ENCODE peak calls at places on chromosomes 11 and 22, in eight cellular contexts. One of them, this sample, is unnamed.

GRCh38 chr11:12502950-12503579 is 125.7 kb downstream of the PARVA start:
- DNase-seq in epithelial cell of esophagus: no peak
- DNase-seq in foreskin fibroblast: no peak
- DNase-seq in HFF-Myc: no peak
- DNase-seq in SK-N-SH: no peak
- DNase-seq in astrocyte of the cerebellum: no peak
- DNase-seq in fibroblast of lung: peak; percentile 72
- DNase-seq in fibroblast of mammary gland: peak; percentile 44
- DNase-seq in this sample: peak; percentile 12

GRCh38 chr11:19121646-19122045 is 4.7 kb downstream of the ZDHHC13 start:
- DNase-seq in epithelial cell of esophagus: peak; percentile 22
- DNase-seq in foreskin fibroblast: peak; percentile 4
- DNase-seq in HFF-Myc: no peak
- DNase-seq in SK-N-SH: no peak
- DNase-seq in astrocyte of the cerebellum: no peak
- DNase-seq in fibroblast of lung: no peak
- DNase-seq in fibroblast of mammary gland: no peak
- DNase-seq in this sample: peak; percentile 13

GRCh38 chr11:26483101-26483500 is 89.0 kb downstream of the MUC15 start:
- DNase-seq in epithelial cell of esophagus: no peak
- DNase-seq in foreskin fibroblast: peak; percentile 4
- DNase-seq in HFF-Myc: no peak
- DNase-seq in SK-N-SH: no peak
- DNase-seq in astrocyte of the cerebellum: no peak
- DNase-seq in fibroblast of lung: peak; percentile 42
- DNase-seq in fibroblast of mammary gland: peak; percentile 81
- DNase-seq in this sample: no peak

GRCh38 chr11:1456596-1457325 is 29.8 kb downstream of the MOB2 start:
- DNase-seq in epithelial cell of esophagus: no peak
- DNase-seq in foreskin fibroblast: no peak
- DNase-seq in HFF-Myc: no peak
- DNase-seq in SK-N-SH: no peak
- DNase-seq in astrocyte of the cerebellum: no peak
- DNase-seq in fibroblast of lung: no peak
- DNase-seq in fibroblast of mammary gland: no peak
- DNase-seq in this sample: no peak

GRCh38 chr22:42926034-42926433 is 69.0 kb upstream of the ARFGAP3 start:
- DNase-seq in epithelial cell of esophagus: no peak
- DNase-seq in foreskin fibroblast: no peak
- DNase-seq in HFF-Myc: no peak
- DNase-seq in SK-N-SH: no peak
- DNase-seq in astrocyte of the cerebellum: no peak
- DNase-seq in fibroblast of lung: no peak
- DNase-seq in fibroblast of mammary gland: no peak
- DNase-seq in this sample: no peak

GRCh38 chr11:975824-976223 is 50.2 kb downstream of the AP2A2 start:
- DNase-seq in epithelial cell of esophagus: peak; percentile 36
- DNase-seq in foreskin fibroblast: peak; percentile 35
- DNase-seq in HFF-Myc: no peak
- DNase-seq in SK-N-SH: peak; percentile 66
- DNase-seq in astrocyte of the cerebellum: peak; percentile 9
- DNase-seq in fibroblast of lung: peak; percentile 57
- DNase-seq in fibroblast of mammary gland: peak; percentile 39
- DNase-seq in this sample: peak; percentile 40

GRCh38 chr11:10309163-10310093 is 4.6 kb downstream of the ADM start:
- DNase-seq in epithelial cell of esophagus: peak; percentile 86
- DNase-seq in foreskin fibroblast: no peak
- DNase-seq in HFF-Myc: no peak
- DNase-seq in SK-N-SH: no peak
- DNase-seq in astrocyte of the cerebellum: peak; percentile 78
- DNase-seq in fibroblast of lung: peak; percentile 83
- DNase-seq in fibroblast of mammary gland: peak; percentile 78
- DNase-seq in this sample: peak; percentile 99

GRCh38 chr11:119370486-119371046 is 10.9 kb downstream of the USP2 start:
- DNase-seq in epithelial cell of esophagus: no peak
- DNase-seq in foreskin fibroblast: no peak
- DNase-seq in HFF-Myc: no peak
- DNase-seq in SK-N-SH: no peak
- DNase-seq in astrocyte of the cerebellum: no peak
- DNase-seq in fibroblast of lung: no peak
- DNase-seq in fibroblast of mammary gland: no peak
- DNase-seq in this sample: no peak

GRCh38 chr11:40380871-40381270 is 1078.6 kb downstream of the LRRC4C start:
- DNase-seq in epithelial cell of esophagus: no peak
- DNase-seq in foreskin fibroblast: no peak
- DNase-seq in HFF-Myc: no peak
- DNase-seq in SK-N-SH: no peak
- DNase-seq in astrocyte of the cerebellum: no peak
- DNase-seq in fibroblast of lung: peak; percentile 41
- DNase-seq in fibroblast of mammary gland: peak; percentile 19
- DNase-seq in this sample: no peak

GRCh38 chr11:19419021-19419750 is 178.4 kb upstream of the E2F8 start:
- DNase-seq in epithelial cell of esophagus: peak; percentile 52
- DNase-seq in foreskin fibroblast: peak; percentile 15
- DNase-seq in HFF-Myc: no peak
- DNase-seq in SK-N-SH: no peak
- DNase-seq in astrocyte of the cerebellum: no peak
- DNase-seq in fibroblast of lung: peak; percentile 53
- DNase-seq in fibroblast of mammary gland: peak; percentile 51
- DNase-seq in this sample: peak; percentile 91

GRCh38 chr11:77027275-77027674 is 6.9 kb upstream of the B3GNT6 start:
- DNase-seq in epithelial cell of esophagus: peak; percentile 32
- DNase-seq in foreskin fibroblast: peak; percentile 7
- DNase-seq in HFF-Myc: no peak
- DNase-seq in SK-N-SH: no peak
- DNase-seq in astrocyte of the cerebellum: peak; percentile 19
- DNase-seq in fibroblast of lung: no peak
- DNase-seq in fibroblast of mammary gland: peak; percentile 50
- DNase-seq in this sample: peak; percentile 75

GRCh38 chr11:42772886-42773285 is 538.9 kb upstream of the API5 start:
- DNase-seq in epithelial cell of esophagus: no peak
- DNase-seq in foreskin fibroblast: no peak
- DNase-seq in HFF-Myc: no peak
- DNase-seq in SK-N-SH: no peak
- DNase-seq in astrocyte of the cerebellum: no peak
- DNase-seq in fibroblast of lung: no peak
- DNase-seq in fibroblast of mammary gland: no peak
- DNase-seq in this sample: no peak

GRCh38 chr11:42777776-42778175 is 534.0 kb upstream of the API5 start:
- DNase-seq in epithelial cell of esophagus: no peak
- DNase-seq in foreskin fibroblast: no peak
- DNase-seq in HFF-Myc: no peak
- DNase-seq in SK-N-SH: no peak
- DNase-seq in astrocyte of the cerebellum: no peak
- DNase-seq in fibroblast of lung: no peak
- DNase-seq in fibroblast of mammary gland: no peak
- DNase-seq in this sample: no peak

GRCh38 chr11:42778193-42778592 is 533.6 kb upstream of the API5 start:
- DNase-seq in epithelial cell of esophagus: no peak
- DNase-seq in foreskin fibroblast: no peak
- DNase-seq in HFF-Myc: no peak
- DNase-seq in SK-N-SH: no peak
- DNase-seq in astrocyte of the cerebellum: no peak
- DNase-seq in fibroblast of lung: no peak
- DNase-seq in fibroblast of mammary gland: no peak
- DNase-seq in this sample: no peak
- H3K4me3 ChIP-seq in epithelial cell of esophagus: no peak overlapping the region
- H3K4me3 ChIP-seq in foreskin fibroblast: no peak overlapping the region
- H3K4me3 ChIP-seq in HFF-Myc: no peak overlapping the region
- H3K4me3 ChIP-seq in SK-N-SH: no peak overlapping the region
- H3K4me3 ChIP-seq in astrocyte of the cerebellum: no peak overlapping the region
- H3K4me3 ChIP-seq in fibroblast of lung: no peak overlapping the region
- H3K4me3 ChIP-seq in fibroblast of mammary gland: no peak overlapping the region
- H3K4me3 ChIP-seq in this sample: no peak overlapping the region

GRCh38 chr11:67050139-67050538 is 6.5 kb upstream of the RHOD start:
- DNase-seq in epithelial cell of esophagus: no peak
- DNase-seq in foreskin fibroblast: no peak
- DNase-seq in HFF-Myc: no peak
- DNase-seq in SK-N-SH: no peak
- DNase-seq in astrocyte of the cerebellum: no peak
- DNase-seq in fibroblast of lung: no peak
- DNase-seq in fibroblast of mammary gland: no peak
- DNase-seq in this sample: no peak
- TF ChIP-seq CTCF in epithelial cell of esophagus: no peak
- TF ChIP-seq CTCF in foreskin fibroblast: no peak
- TF ChIP-seq CTCF in HFF-Myc: no peak
- TF ChIP-seq CTCF in SK-N-SH: peak; percentile 14
- TF ChIP-seq CTCF in astrocyte of the cerebellum: no peak
- TF ChIP-seq CTCF in fibroblast of lung: no peak
- TF ChIP-seq CTCF in fibroblast of mammary gland: no peak
- TF ChIP-seq CTCF in this sample: no peak

DNA sequence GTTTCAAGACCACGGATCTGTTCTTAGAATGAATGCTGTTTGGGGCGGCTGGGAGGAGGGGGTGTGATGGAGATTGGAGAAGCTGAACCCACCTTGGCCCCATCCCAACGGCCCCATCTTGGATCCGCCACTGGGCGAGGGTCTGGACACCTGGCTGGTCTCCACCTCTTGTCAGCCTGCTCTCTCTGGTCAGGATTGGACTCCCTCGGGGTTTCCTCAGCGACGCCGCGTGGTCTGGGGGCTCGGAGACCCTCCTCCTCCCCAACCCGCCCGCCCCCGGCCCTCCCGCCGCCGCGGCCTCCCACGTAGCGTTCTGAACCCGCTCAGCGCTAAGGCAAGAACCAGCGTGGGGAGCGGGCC is 4.3 kb upstream of the FLI1 start:
- DNase-seq in epithelial cell of esophagus: no peak
- DNase-seq in foreskin fibroblast: no peak
- DNase-seq in HFF-Myc: no peak
- DNase-seq in SK-N-SH: no peak
- DNase-seq in astrocyte of the cerebellum: no peak
- DNase-seq in fibroblast of lung: no peak
- DNase-seq in fibroblast of mammary gland: no peak
- DNase-seq in this sample: no peak
- H3K4me3 ChIP-seq in epithelial cell of esophagus: no peak overlapping the region
- H3K4me3 ChIP-seq in foreskin fibroblast: no peak overlapping the region
- H3K4me3 ChIP-seq in HFF-Myc: no peak overlapping the region
- H3K4me3 ChIP-seq in SK-N-SH: no peak overlapping the region
- H3K4me3 ChIP-seq in astrocyte of the cerebellum: no peak overlapping the region
- H3K4me3 ChIP-seq in fibroblast of lung: no peak overlapping the region
- H3K4me3 ChIP-seq in fibroblast of mammary gland: no peak overlapping the region
- H3K4me3 ChIP-seq in this sample: no peak overlapping the region

GRCh38 chr11:65100674-65101350 is 4.8 kb downstream of the VPS51 start:
- DNase-seq in epithelial cell of esophagus: no peak
- DNase-seq in foreskin fibroblast: no peak
- DNase-seq in HFF-Myc: no peak
- DNase-seq in SK-N-SH: no peak
- DNase-seq in astrocyte of the cerebellum: no peak
- DNase-seq in fibroblast of lung: peak; percentile 44
- DNase-seq in fibroblast of mammary gland: peak; percentile 30
- DNase-seq in this sample: no peak
- TF ChIP-seq CTCF in epithelial cell of esophagus: no peak
- TF ChIP-seq CTCF in foreskin fibroblast: no peak
- TF ChIP-seq CTCF in HFF-Myc: no peak
- TF ChIP-seq CTCF in SK-N-SH: peak; percentile 35
- TF ChIP-seq CTCF in astrocyte of the cerebellum: no peak
- TF ChIP-seq CTCF in fibroblast of lung: no peak
- TF ChIP-seq CTCF in fibroblast of mammary gland: peak; percentile 6
- TF ChIP-seq CTCF in this sample: no peak

DNA sequence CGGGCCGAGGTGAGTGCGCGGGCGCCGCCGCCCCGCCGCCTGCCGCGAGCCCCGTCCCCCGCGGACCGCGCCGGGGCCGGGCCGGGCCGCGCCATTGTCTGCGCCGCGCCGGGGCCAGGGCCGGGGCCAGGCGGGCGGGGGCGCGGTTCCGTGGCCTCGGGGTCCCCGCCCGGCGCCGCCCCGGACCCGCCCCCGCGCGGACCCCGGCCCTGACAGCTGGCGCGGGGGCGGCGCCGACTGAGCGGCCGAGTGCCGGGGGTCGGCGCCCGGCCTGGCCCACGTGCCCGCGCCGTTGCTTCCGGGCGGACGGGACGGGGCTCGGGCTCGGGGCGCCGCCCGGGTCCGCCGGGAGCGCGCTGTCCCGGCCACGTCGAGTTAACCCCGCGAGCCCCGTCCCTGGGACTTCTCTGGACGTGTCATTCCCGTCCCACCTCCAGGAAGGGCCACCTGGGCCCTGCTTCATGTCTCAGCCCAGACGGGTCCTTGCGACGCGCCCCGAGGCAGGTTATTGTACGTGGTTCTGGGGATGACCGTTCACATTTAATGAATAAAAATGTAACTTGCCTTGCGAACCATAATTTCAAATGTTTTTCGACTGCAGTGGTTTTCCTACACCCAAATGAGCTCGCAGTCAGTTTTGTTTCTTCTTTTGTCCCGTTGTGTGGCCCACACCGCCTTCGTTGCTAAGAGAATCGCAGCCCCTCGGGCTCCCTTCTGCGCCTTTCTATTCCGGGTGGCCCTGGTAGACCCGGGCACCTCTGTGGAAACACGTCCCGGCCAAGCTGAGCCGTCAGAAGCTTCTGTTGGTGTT is 542 bp downstream of the ZBED4 start:
- DNase-seq in epithelial cell of esophagus: peak; percentile 35
- DNase-seq in foreskin fibroblast: no peak
- DNase-seq in HFF-Myc: no peak
- DNase-seq in SK-N-SH: peak; percentile 59
- DNase-seq in astrocyte of the cerebellum: no peak
- DNase-seq in fibroblast of lung: peak; percentile 27
- DNase-seq in fibroblast of mammary gland: no peak
- DNase-seq in this sample: peak; percentile 24
- H3K4me3 ChIP-seq in epithelial cell of esophagus: peak overlapping the region; percentile 79
- H3K4me3 ChIP-seq in foreskin fibroblast: peak overlapping the region; percentile 65
- H3K4me3 ChIP-seq in HFF-Myc: peak overlapping the region; percentile 95
- H3K4me3 ChIP-seq in SK-N-SH: peak overlapping the region; percentile 63
- H3K4me3 ChIP-seq in astrocyte of the cerebellum: peak overlapping the region; percentile 78
- H3K4me3 ChIP-seq in fibroblast of lung: peak overlapping the region; percentile 64
- H3K4me3 ChIP-seq in fibroblast of mammary gland: peak overlapping the region; percentile 68
- H3K4me3 ChIP-seq in this sample: peak overlapping the region; percentile 82

This sample was measured in AG10803.